ENCODE peak calls at places on chromosomes 5 and 9, in four cellular contexts. B is pancreas, A is tibial nerve, W is cardiac muscle cell. P is an unnamed sample. For H3K9me3, the result is how much of the 10 kb centered on the place peaks cover.

GRCh38 chr5:9865574-9865973 is 235.4 kb upstream of the TAS2R1 start:
- DNase-seq in B (no peak), A (no peak), W (no peak), P (no peak)

GRCh38 chr5:40334242-40334635 is 345.5 kb upstream of the PTGER4 start:
- DNase-seq in B (no peak), A (no peak), W (no peak), P (no peak)

GRCh38 chr5:59143926-59144333 is 561.1 kb downstream of the RAB3C start:
- DNase-seq in B (no peak), A (no peak), W (no peak), P (no peak)

GRCh38 chr9:107251756-107252322 is 31.2 kb upstream of the RAD23B start:
- DNase-seq in B (peak), A (peak), W (no peak), P (no peak)

GRCh38 chr5:32713396-32714381 is 2.6 kb downstream of the NPR3 start:
- DNase-seq in B (no peak), A (no peak), W (peak), P (no peak)

GRCh38 chr5:35908814-35909213 is 29.6 kb downstream of the CAPSL start:
- DNase-seq in B (no peak), A (no peak), W (peak), P (no peak)

GRCh38 chr5:127243011-127243410 is 47.6 kb upstream of the MEGF10 start:
- DNase-seq in B (no peak), A (no peak), W (no peak), P (no peak)

GRCh38 chr9:12861035-12861434 is 86.2 kb downstream of the LURAP1L start:
- DNase-seq in B (no peak), A (no peak), W (no peak), P (no peak)

GRCh38 chr9:106757539-106757938 is 105.4 kb upstream of the ZNF462 start:
- DNase-seq in B (no peak), A (no peak), W (no peak), P (no peak)

GRCh38 chr9:128629852-128630545 is 26.6 kb downstream of the DYNC2I2 start:
- DNase-seq in B (no peak), A (no peak), W (no peak), P (no peak)

GRCh38 chr5:6365142-6365976 is 13.0 kb downstream of the MED10 start:
- DNase-seq in B (no peak), A (no peak), W (no peak), P (no peak)

GRCh38 chr9:4887556-4887955 is 94.8 kb downstream of the RCL1 start:
- DNase-seq in B (no peak), A (no peak), W (peak), P (no peak)

GRCh38 chr9:88818495-88819201 is 172.6 kb upstream of the S1PR3 start:
- DNase-seq in B (no peak), A (no peak), W (peak), P (no peak)

GRCh38 chr9:75903785-75904360 is 13.4 kb downstream of the PCSK5 start:
- DNase-seq in B (no peak), A (no peak), W (no peak), P (no peak)

GRCh38 chr9:114261987-114262386 is 60.9 kb upstream of the ORM1 start:
- DNase-seq in B (no peak), A (no peak), W (no peak), P (no peak)

GRCh38 chr5:168020522-168021294 is 270.7 kb upstream of the WWC1 start:
- DNase-seq in B (no peak), A (peak), W (no peak), P (no peak)

GRCh38 chr9:121271368-121272351 is 3.7 kb downstream of the GSN start:
- DNase-seq in B (no peak), A (no peak), W (no peak), P (no peak)

GRCh38 chr9:124257865-124258764 is at the start of gene NEK6:
- DNase-seq in B (peak), A (no peak), W (peak), P (peak)

GRCh38 chr5:56161927-56162326 is 71.2 kb downstream of the ANKRD55 start:
- DNase-seq in B (no peak), A (no peak), W (no peak), P (no peak)

GRCh38 chr9:34520505-34521385 is 2.0 kb downstream of the ENHO start:
- DNase-seq in B (no peak), A (no peak), W (no peak), P (no peak)

GRCh38 chr9:126218726-126219125 is 107.9 kb upstream of the MVB12B start:
- DNase-seq in B (no peak), A (no peak), W (no peak), P (no peak)

GRCh38 chr5:67623078-67623477 is 426.5 kb upstream of the CD180 start:
- DNase-seq in B (no peak), A (no peak), W (no peak), P (no peak)

GRCh38 chr9:101764455-101764854 is 26.0 kb upstream of the GRIN3A start:
- DNase-seq in B (no peak), A (no peak), W (no peak), P (no peak)

GRCh38 chr9:17075146-17075757 is 59.6 kb upstream of the CNTLN start:
- DNase-seq in B (no peak), A (no peak), W (no peak), P (no peak)

GRCh38 chr5:139744471-139745120 is 51.0 kb upstream of the PSD2 start:
- DNase-seq in B (no peak), A (no peak), W (no peak), P (no peak)

GRCh38 chr9:92100237-92100911 is 14.8 kb downstream of the SPTLC1 start:
- DNase-seq in B (no peak), A (no peak), W (no peak), P (no peak)

GRCh38 chr5:90000351-90000750 is 409.2 kb downstream of the CETN3 start:
- DNase-seq in B (no peak), A (no peak), W (no peak), P (no peak)

GRCh38 chr5:77806213-77806843 is 30.2 kb upstream of the TBCA start:
- DNase-seq in B (no peak), A (no peak), W (no peak), P (no peak)

GRCh38 chr5:135434591-135435466 is 12.3 kb downstream of the DCANP1 start:
- DNase-seq in B (no peak), A (no peak), W (no peak), P (no peak)

GRCh38 chr5:181126841-181127240 is 4.1 kb downstream of the OR2V1 start:
- DNase-seq in B (no peak), A (no peak), W (no peak), P (no peak)

GRCh38 chr9:9750719-9751118 is 862.1 kb downstream of the PTPRD start:
- DNase-seq in B (no peak), A (no peak), W (no peak), P (no peak)

GRCh38 chr5:10320793-10321192 is 13.1 kb upstream of the CMBL start:
- DNase-seq in B (no peak), A (no peak), W (no peak), P (no peak)

GRCh38 chr9:26392639-26393038 is 500.0 kb downstream of the CAAP1 start:
- DNase-seq in B (no peak), A (no peak), W (no peak), P (no peak)
- H3K9me3 ChIP-seq in B (under half), A (under half), W (under half), P (under half)

GRCh38 chr5:112407666-112408065 is 11.4 kb downstream of the EPB41L4A start:
- DNase-seq in B (no peak), A (no peak), W (no peak), P (no peak)
- H3K9me3 ChIP-seq in B (under half), A (under half), W (under half), P (under half)

DNA sequence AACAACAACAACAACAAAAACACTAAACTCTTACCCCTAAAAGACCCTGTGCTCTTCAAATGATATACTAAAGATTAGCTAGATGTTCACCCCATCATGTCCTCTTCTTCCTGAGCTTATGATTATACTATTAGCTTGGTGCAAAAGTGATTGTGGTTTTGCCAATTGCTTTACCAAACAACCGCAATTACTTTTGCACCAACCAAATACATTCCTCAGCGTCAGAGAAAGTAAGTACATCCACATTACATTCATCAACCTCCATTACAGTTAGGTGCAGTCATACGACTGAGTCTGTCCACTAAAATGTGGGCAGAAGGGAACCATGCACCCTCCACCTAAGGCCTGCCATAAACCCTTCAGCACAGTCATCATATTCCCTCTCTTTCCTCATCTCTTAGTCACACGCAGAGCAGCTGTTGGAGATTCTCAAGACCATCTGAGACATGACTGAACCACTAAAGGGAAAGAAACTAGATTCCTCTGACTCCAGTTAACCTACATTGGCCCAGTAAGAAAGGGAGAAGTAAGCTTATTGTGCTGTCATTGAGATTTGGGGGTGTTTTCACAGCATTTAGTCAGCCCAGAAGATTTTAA is 181.6 kb upstream of the TLE4 start:
- DNase-seq in B (no peak), A (no peak), W (no peak), P (no peak)
- H3K9me3 ChIP-seq in B (under half), A (under half), W (under half), P (under half)

GRCh38 chr9:2780326-2780725 is 63.0 kb downstream of the KCNV2 start:
- DNase-seq in B (no peak), A (no peak), W (no peak), P (no peak)

GRCh38 chr9:2778816-2779215 is 61.5 kb downstream of the KCNV2 start:
- DNase-seq in B (no peak), A (no peak), W (no peak), P (no peak)

GRCh38 chr9:2780846-2781245 is 63.0 kb downstream of the PUM3 start:
- DNase-seq in B (no peak), A (no peak), W (no peak), P (no peak)

GRCh38 chr9:2781336-2781735 is 62.6 kb downstream of the PUM3 start:
- DNase-seq in B (no peak), A (no peak), W (no peak), P (no peak)

DNA sequence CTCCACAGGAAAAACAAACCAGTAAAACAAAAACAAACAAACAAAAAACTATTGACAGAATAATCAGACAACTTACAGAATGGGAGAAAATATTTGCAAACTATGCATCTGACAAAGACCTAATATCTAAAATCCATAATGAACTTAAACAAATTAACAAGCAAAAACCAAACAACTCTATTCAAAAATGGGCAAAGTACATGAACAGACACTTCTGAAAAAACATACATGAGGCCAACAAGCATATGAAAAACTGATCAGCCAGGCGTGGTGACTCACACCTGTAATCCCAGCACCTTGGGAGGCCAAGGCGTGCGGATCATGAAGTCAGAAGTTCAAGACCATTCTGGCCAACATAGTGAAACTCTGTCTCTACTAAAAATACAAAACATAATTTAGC is 60.1 kb downstream of the KCNV2 start:
- DNase-seq in B (no peak), A (no peak), W (no peak), P (no peak)
- H3K9me3 ChIP-seq in B (under half), A (under half), W (under half), P (under half)

GRCh38 chr5:2690293-2690692 is 61.2 kb downstream of the IRX2 start:
- DNase-seq in B (no peak), A (no peak), W (no peak), P (no peak)
- H3K9me3 ChIP-seq in B (under half), A (under half), W (under half), P (under half)

DNA sequence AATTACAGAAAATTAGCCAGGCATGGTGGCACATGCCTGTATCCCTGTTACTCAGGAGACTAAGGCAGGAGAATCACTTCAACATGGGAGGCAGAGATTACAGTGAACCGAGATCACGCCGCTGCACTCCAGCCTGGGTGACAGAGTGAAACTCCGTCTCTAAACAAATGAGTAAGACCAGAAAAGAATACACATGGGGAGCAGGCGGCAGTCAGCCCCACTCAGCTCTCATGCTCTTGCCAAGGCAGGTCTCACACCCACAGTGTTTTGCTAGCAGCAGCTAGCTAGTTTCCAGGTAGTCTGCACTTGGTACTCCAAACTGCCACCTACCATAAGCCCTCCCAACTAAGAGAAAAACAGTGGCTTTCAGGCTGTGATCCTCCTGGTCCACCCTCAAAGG is 722.3 kb upstream of the CTNND2 start:
- DNase-seq in B (no peak), A (no peak), W (no peak), P (no peak)
- H3K9me3 ChIP-seq in B (under half), A (under half), W (under half), P (under half)

DNA sequence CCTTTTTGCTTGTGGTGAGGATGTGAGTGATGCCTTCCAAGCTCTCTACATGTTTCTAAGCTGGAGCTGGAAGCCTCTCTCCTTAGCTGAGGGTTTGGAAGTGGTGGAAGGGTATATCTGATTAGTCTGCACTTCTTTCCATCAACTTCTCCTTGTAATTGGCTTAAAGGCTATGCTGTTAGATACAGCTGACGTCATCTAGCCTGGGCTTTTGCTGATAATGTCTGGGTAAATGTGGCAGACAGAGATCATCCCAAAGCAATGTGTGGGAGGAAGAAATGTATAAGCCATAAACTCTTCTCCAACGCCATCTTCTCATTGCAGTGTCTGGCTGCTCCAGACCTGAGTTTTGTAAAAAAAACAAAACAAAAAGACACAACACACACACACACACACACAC is 29.3 kb downstream of the ZNF354C start:
- DNase-seq in B (no peak), A (no peak), W (no peak), P (no peak)
- H3K9me3 ChIP-seq in B (under half), A (under half), W (under half), P (under half)

GRCh38 chr5:141374627-141375026 is 936 bp downstream of the PCDHGA6 start:
- DNase-seq in B (no peak), A (no peak), W (no peak), P (no peak)
- H3K9me3 ChIP-seq in B (under half), A (under half), W (under half), P (under half)

GRCh38 chr5:55096860-55097259 is 5.6 kb upstream of the GZMA start:
- DNase-seq in B (no peak), A (no peak), W (no peak), P (no peak)
- H3K9me3 ChIP-seq in B (under half), A (under half), W (under half), P (under half)

P was measured in T-helper 17 cell.